ENCODE peak calls at places on chromosome 20, in eight cellular contexts. Z, R, H, L, J, W, D and B are unnamed samples.

GRCh38 chr20:32333988-32334885 is 23.9 kb upstream of the ASXL1 start:
- DNase-seq in Z (peak), R (peak), H (no peak), L (peak), J (no peak), W (no peak), D (no peak), B (no peak)

GRCh38 chr20:1935696-1936366 is 40.6 kb downstream of the SIRPA start:
- DNase-seq in Z (no peak), R (no peak), H (no peak), L (no peak), J (no peak), W (no peak), D (peak), B (no peak)

GRCh38 chr20:38108438-38109024 is 56.5 kb downstream of the TGM2 start:
- DNase-seq in Z (peak), R (peak), H (no peak), L (peak), J (no peak), W (no peak), D (no peak), B (no peak)

GRCh38 chr20:17655286-17655651 is 26.8 kb downstream of the RRBP1 start:
- DNase-seq in Z (no peak), R (peak), H (peak), L (peak), J (no peak), W (no peak), D (no peak), B (no peak)

GRCh38 chr20:20364747-20365558 is 3.0 kb upstream of the INSM1 start:
- DNase-seq in Z (no peak), R (no peak), H (peak), L (no peak), J (no peak), W (peak), D (no peak), B (no peak)

GRCh38 chr20:44069203-44069931 is 117.6 kb downstream of the JPH2 start:
- DNase-seq in Z (peak), R (no peak), H (no peak), L (no peak), J (no peak), W (no peak), D (no peak), B (peak)

GRCh38 chr20:38023181-38024085 is 9.8 kb downstream of the TTI1 start:
- DNase-seq in Z (no peak), R (no peak), H (no peak), L (peak), J (no peak), W (no peak), D (no peak), B (no peak)

GRCh38 chr20:38181207-38181693 is 16.2 kb upstream of the TGM2 start:
- DNase-seq in Z (peak), R (peak), H (no peak), L (no peak), J (no peak), W (no peak), D (no peak), B (no peak)

GRCh38 chr20:61135966-61136365 is 116.1 kb upstream of the CDH4 start:
- DNase-seq in Z (no peak), R (no peak), H (no peak), L (no peak), J (no peak), W (no peak), D (no peak), B (no peak)

GRCh38 chr20:37833172-37833915 is 69.6 kb upstream of the VSTM2L start:
- DNase-seq in Z (no peak), R (no peak), H (no peak), L (no peak), J (no peak), W (no peak), D (no peak), B (no peak)

GRCh38 chr20:3172933-3173581 is at the start of gene LZTS3:
- DNase-seq in Z (peak), R (peak), H (peak), L (peak), J (peak), W (peak), D (peak), B (peak)

GRCh38 chr20:48180637-48181036 is 395.4 kb upstream of the SULF2 start:
- DNase-seq in Z (no peak), R (no peak), H (no peak), L (no peak), J (no peak), W (no peak), D (peak), B (no peak)